ENCODE peak calls at places on chromosomes 2 and 18, in ten cellular contexts. P, M, H, S, Z, J, V, C, N and T are unnamed samples.

GRCh38 chr2:32647180-32647651 is 19.4 kb downstream of the TTC27 start:
- DNase-seq in P (no peak), M (no peak), H (no peak), S (no peak), Z (no peak), J (no peak), V (no peak), C (peak), N (peak), T (no peak)

GRCh38 chr18:45588831-45589558 is 26.3 kb upstream of the SLC14A2 start:
- DNase-seq in P (no peak), M (no peak), H (peak), S (no peak), Z (no peak), J (no peak), V (no peak), C (peak), N (peak), T (no peak)

GRCh38 chr2:233026211-233026813 is 6.2 kb upstream of the NEU2 start:
- DNase-seq in P (no peak), M (no peak), H (peak), S (no peak), Z (no peak), J (no peak), V (no peak), C (peak), N (peak), T (no peak)

GRCh38 chr18:46156124-46156745 is 52.0 kb downstream of the HAUS1 start:
- DNase-seq in P (no peak), M (no peak), H (no peak), S (no peak), Z (peak), J (no peak), V (no peak), C (no peak), N (no peak), T (no peak)

GRCh38 chr18:23812566-23813440 is 123.5 kb downstream of the LAMA3 start:
- DNase-seq in P (no peak), M (no peak), H (no peak), S (no peak), Z (no peak), J (peak), V (no peak), C (peak), N (peak), T (no peak)

GRCh38 chr2:240350696-240351087 is 84.8 kb upstream of the GPC1 start:
- DNase-seq in P (no peak), M (no peak), H (no peak), S (no peak), Z (no peak), J (no peak), V (no peak), C (no peak), N (no peak), T (no peak)

GRCh38 chr18:32610116-32610630 is 139.5 kb upstream of the GAREM1 start:
- DNase-seq in P (no peak), M (no peak), H (no peak), S (no peak), Z (no peak), J (no peak), V (no peak), C (no peak), N (no peak), T (no peak)

GRCh38 chr2:158297606-158298005 is 158.9 kb downstream of the CCDC148 start:
- DNase-seq in P (no peak), M (no peak), H (peak), S (no peak), Z (no peak), J (no peak), V (no peak), C (peak), N (no peak), T (no peak)

GRCh38 chr2:7815726-7816125 is 866.1 kb upstream of the ID2 start:
- DNase-seq in P (no peak), M (no peak), H (no peak), S (no peak), Z (no peak), J (no peak), V (no peak), C (no peak), N (no peak), T (no peak)

GRCh38 chr2:37742286-37742685 is 70.8 kb upstream of the CDC42EP3 start:
- DNase-seq in P (no peak), M (no peak), H (no peak), S (no peak), Z (no peak), J (no peak), V (no peak), C (peak), N (peak), T (peak)

GRCh38 chr2:158013791-158014190 is 87.9 kb upstream of the UPP2 start:
- DNase-seq in P (no peak), M (no peak), H (no peak), S (no peak), Z (no peak), J (no peak), V (no peak), C (no peak), N (no peak), T (no peak)

GRCh38 chr2:607709-608108 is 69.5 kb downstream of the TMEM18 start:
- DNase-seq in P (no peak), M (no peak), H (no peak), S (no peak), Z (no peak), J (no peak), V (no peak), C (no peak), N (no peak), T (no peak)

GRCh38 chr18:49819768-49820662 is 6.7 kb upstream of the ACAA2 start:
- DNase-seq in P (no peak), M (no peak), H (no peak), S (no peak), Z (peak), J (no peak), V (no peak), C (no peak), N (peak), T (no peak)

GRCh38 chr2:232581725-232582124 is 31.2 kb downstream of the EIF4E2 start:
- DNase-seq in P (no peak), M (no peak), H (no peak), S (no peak), Z (no peak), J (no peak), V (no peak), C (no peak), N (no peak), T (no peak)

GRCh38 chr2:71154798-71155197 is 24.4 kb downstream of the MPHOSPH10 start:
- DNase-seq in P (no peak), M (peak), H (no peak), S (no peak), Z (no peak), J (no peak), V (no peak), C (no peak), N (no peak), T (peak)

GRCh38 chr18:56245856-56246575 is 392.4 kb downstream of the TXNL1 start:
- DNase-seq in P (no peak), M (no peak), H (peak), S (no peak), Z (no peak), J (no peak), V (no peak), C (peak), N (peak), T (no peak)

GRCh38 chr2:223090540-223091235 is 38.7 kb downstream of the KCNE4 start:
- DNase-seq in P (no peak), M (no peak), H (no peak), S (no peak), Z (no peak), J (no peak), V (no peak), C (no peak), N (no peak), T (no peak)

GRCh38 chr2:19802088-19802806 is 99.5 kb downstream of the TTC32 start:
- DNase-seq in P (no peak), M (no peak), H (no peak), S (no peak), Z (no peak), J (no peak), V (no peak), C (peak), N (peak), T (no peak)

GRCh38 chr2:202171246-202171833 is 67.1 kb downstream of the SUMO1 start:
- DNase-seq in P (no peak), M (peak), H (no peak), S (peak), Z (no peak), J (no peak), V (no peak), C (peak), N (no peak), T (no peak)